ENCODE peak calls at places on chromosomes 2 and 18, in six cellular contexts. C, B, J, N, H and T are unnamed samples.

GRCh38 chr2:27280826-27281225 is 1.4 kb upstream of the TRIM54 start:
- DNase-seq in C (no peak), B (no peak), J (no peak), N (no peak), H (no peak), T (no peak)

GRCh38 chr2:176468471-176468870 is 199.2 kb downstream of the MTX2 start:
- DNase-seq in C (no peak), B (no peak), J (no peak), N (no peak), H (no peak), T (no peak)

GRCh38 chr2:174335605-174336402 is 1.1 kb downstream of the SP9 start:
- DNase-seq in C (no peak), B (peak; percentile 46), J (no peak), N (peak; percentile 69), H (no peak), T (peak; percentile 58)

GRCh38 chr2:30366199-30366691 is 80.8 kb upstream of the LCLAT1 start:
- DNase-seq in C (no peak), B (no peak), J (no peak), N (no peak), H (no peak), T (no peak)

GRCh38 chr18:10660485-10660884 is 134.7 kb downstream of the NAPG start:
- DNase-seq in C (no peak), B (no peak), J (no peak), N (no peak), H (no peak), T (no peak)

GRCh38 chr2:203626952-203627681 is 79.3 kb upstream of the CD28 start:
- DNase-seq in C (no peak), B (no peak), J (no peak), N (no peak), H (no peak), T (no peak)

GRCh38 chr2:132429941-132430573 is 13.5 kb downstream of the GPR39 start:
- DNase-seq in C (no peak), B (no peak), J (peak; percentile 75), N (no peak), H (no peak), T (no peak)

GRCh38 chr18:10194592-10194991 is 259.8 kb upstream of the APCDD1 start:
- DNase-seq in C (no peak), B (no peak), J (no peak), N (no peak), H (no peak), T (no peak)

GRCh38 chr2:240818543-240819403 is 1.2 kb downstream of the KIF1A start:
- DNase-seq in C (no peak), B (no peak), J (no peak), N (no peak), H (peak; percentile 20), T (no peak)

GRCh38 chr18:35038881-35039491 is 2.2 kb upstream of the MAPRE2 start:
- DNase-seq in C (no peak), B (no peak), J (no peak), N (no peak), H (no peak), T (no peak)

GRCh38 chr18:78396077-78396476 is 583.5 kb upstream of the SALL3 start:
- DNase-seq in C (no peak), B (no peak), J (no peak), N (no peak), H (no peak), T (no peak)

GRCh38 chr18:12782521-12782920 is 79.7 kb downstream of the PSMG2 start:
- DNase-seq in C (no peak), B (no peak), J (no peak), N (no peak), H (no peak), T (no peak)

GRCh38 chr2:29657674-29658073 is 263.7 kb downstream of the ALK start:
- DNase-seq in C (no peak), B (no peak), J (no peak), N (no peak), H (no peak), T (no peak)

GRCh38 chr2:128549646-128550260 is 231.1 kb upstream of the HS6ST1 start:
- DNase-seq in C (no peak), B (no peak), J (no peak), N (no peak), H (peak; percentile 17), T (peak; percentile 29)

GRCh38 chr2:694174-694573 is 17.0 kb upstream of the TMEM18 start:
- DNase-seq in C (no peak), B (no peak), J (no peak), N (no peak), H (no peak), T (no peak)

GRCh38 chr2:102942098-102942497 is 180.3 kb downstream of the TMEM182 start:
- DNase-seq in C (no peak), B (no peak), J (no peak), N (no peak), H (no peak), T (no peak)

GRCh38 chr2:223563462-223563861 is 38.7 kb downstream of the SCG2 start:
- DNase-seq in C (peak; percentile 69), B (peak; percentile 4), J (no peak), N (no peak), H (no peak), T (no peak)

GRCh38 chr2:46653539-46653938 is 174.2 kb downstream of the TMEM247 start:
- DNase-seq in C (no peak), B (no peak), J (no peak), N (no peak), H (no peak), T (no peak)

GRCh38 chr2:69013837-69014796 is 1.1 kb downstream of the ANTXR1 start:
- DNase-seq in C (no peak), B (no peak), J (no peak), N (no peak), H (no peak), T (no peak)

GRCh38 chr2:76745605-76746004 is 776.6 kb downstream of the LRRTM4 start:
- DNase-seq in C (no peak), B (no peak), J (no peak), N (no peak), H (no peak), T (no peak)

GRCh38 chr2:400988-401679 is 113.2 kb upstream of the ALKAL2 start:
- DNase-seq in C (no peak), B (no peak), J (no peak), N (no peak), H (no peak), T (no peak)

GRCh38 chr2:59963157-59963556 is 590.3 kb downstream of the BCL11A start:
- DNase-seq in C (no peak), B (no peak), J (no peak), N (no peak), H (no peak), T (no peak)

GRCh38 chr18:71707400-71707799 is 836.7 kb downstream of the CBLN2 start:
- DNase-seq in C (no peak), B (no peak), J (no peak), N (no peak), H (no peak), T (no peak)

GRCh38 chr2:174570325-174570958 is 27.2 kb downstream of the WIPF1 start:
- DNase-seq in C (no peak), B (no peak), J (no peak), N (no peak), H (no peak), T (no peak)

GRCh38 chr2:178747767-178748166 is 59.5 kb downstream of the TTN start:
- DNase-seq in C (no peak), B (no peak), J (no peak), N (no peak), H (no peak), T (no peak)

GRCh38 chr18:48136544-48137353 is 206.3 kb upstream of the SMAD2 start:
- DNase-seq in C (no peak), B (peak; percentile 8), J (no peak), N (no peak), H (peak; percentile 63), T (no peak)

DNA sequence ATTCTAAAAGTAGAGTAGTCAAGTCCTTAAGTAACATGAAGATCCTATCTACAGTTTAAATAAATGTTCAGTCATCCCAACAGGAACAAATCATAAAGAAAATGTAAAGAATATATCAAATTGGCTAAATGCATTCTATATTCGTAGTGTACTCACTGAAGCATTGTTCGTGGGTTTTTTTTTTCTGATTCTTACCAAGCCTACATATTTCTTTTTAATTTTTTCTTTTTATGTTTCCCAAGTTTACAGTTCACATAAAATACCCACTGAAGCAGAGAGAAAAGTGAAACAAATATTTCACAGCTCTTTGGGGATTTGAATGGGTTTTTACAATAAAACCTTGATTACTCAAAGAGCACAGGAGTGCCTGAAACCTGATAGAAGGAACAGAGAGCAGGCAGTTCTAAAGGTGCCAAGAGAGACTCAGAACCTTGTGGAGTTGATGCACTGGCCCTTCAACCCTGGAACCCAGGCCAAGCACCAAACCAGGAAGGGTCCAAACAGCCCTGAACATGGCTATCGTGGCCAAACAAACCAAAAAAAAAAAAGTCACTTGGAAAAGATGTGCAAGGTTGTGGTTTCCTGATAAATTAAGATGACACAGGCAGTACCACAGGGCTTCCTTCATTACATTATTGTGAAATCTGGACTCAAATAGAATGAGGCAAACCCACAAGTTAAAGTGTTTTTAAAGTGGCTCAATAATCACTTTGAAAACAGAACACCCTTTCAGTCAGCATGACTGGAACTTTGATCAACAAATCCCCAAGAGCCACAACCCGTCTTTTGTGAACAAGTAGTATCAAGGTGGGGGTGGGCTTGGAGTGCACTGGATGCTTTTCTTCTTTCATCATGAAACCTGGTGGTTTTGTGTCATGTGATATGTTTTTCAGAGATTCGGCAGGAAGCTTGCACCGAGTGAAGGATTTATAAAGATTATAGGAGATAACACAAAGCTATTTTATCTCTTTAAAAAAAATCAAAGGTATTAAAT is 245.0 kb upstream of the FN1 start:
- DNase-seq in C (peak; percentile 100), B (no peak), J (no peak), N (no peak), H (no peak), T (no peak)
- TF ChIP-seq EP300 in C (peak; percentile 98), B (no peak), J (no peak), N (no peak), H (no peak), T (no peak)

GRCh38 chr2:17538844-17539554 is 1.5 kb upstream of the VSNL1 start:
- DNase-seq in C (peak; percentile 83), B (peak; percentile 60), J (no peak), N (peak; percentile 79), H (peak; percentile 78), T (peak; percentile 77)
- TF ChIP-seq POLR2A in C (peak; percentile 88), B (no peak), J (no peak), N (no peak), H (no peak), T (no peak)

GRCh38 chr18:45838302-45839070 is 13.0 kb downstream of the SIGLEC15 start:
- DNase-seq in C (no peak), B (no peak), J (no peak), N (no peak), H (no peak), T (no peak)
- TF ChIP-seq POLR2AphosphoS5 in C (no peak), B (no peak), J (no peak), N (no peak), H (no peak), T (no peak)

GRCh38 chr18:8801263-8801901 is 96.0 kb downstream of the MTCL1 start:
- DNase-seq in C (no peak), B (no peak), J (no peak), N (no peak), H (no peak), T (no peak)

GRCh38 chr18:8800041-8800441 is 94.7 kb downstream of the MTCL1 start:
- DNase-seq in C (no peak), B (no peak), J (no peak), N (no peak), H (no peak), T (peak; percentile 79)

GRCh38 chr18:8799593-8799992 is 94.2 kb downstream of the MTCL1 start:
- DNase-seq in C (no peak), B (no peak), J (no peak), N (no peak), H (no peak), T (no peak)

GRCh38 chr18:8800445-8800844 is 95.1 kb downstream of the MTCL1 start:
- DNase-seq in C (no peak), B (no peak), J (no peak), N (no peak), H (no peak), T (no peak)

GRCh38 chr18:8800876-8801262 is 95.5 kb downstream of the MTCL1 start:
- DNase-seq in C (no peak), B (no peak), J (no peak), N (no peak), H (no peak), T (no peak)
- TF ChIP-seq EP300 in C (no peak), B (no peak), J (no peak), N (no peak), H (no peak), T (no peak)